ENCODE peak calls at places on chromosomes 13 and 19, in seven cellular contexts. T is HT1080, A is esophagus squamous epithelium, F is HFFc6, I is T-helper 9 cell, P is NCI-H1092, E is ovary. D is an unnamed sample.

GRCh38 chr13:61410669-61411297 is 4.9 kb downstream of the PCDH20 start:
- DNase-seq in P (peak), I (no peak), E (no peak), T (peak), F (no peak), A (no peak), D (peak)

GRCh38 chr13:112592647-112593046 is 4.7 kb upstream of the TUBGCP3 start:
- DNase-seq in T (no peak), P (no peak), A (no peak), E (no peak), F (no peak), I (no peak), D (no peak)

GRCh38 chr13:36363464-36363863 is 17.3 kb upstream of the SPART start:
- DNase-seq in A (no peak), F (no peak), E (no peak), I (no peak), T (no peak), P (no peak), D (no peak)

GRCh38 chr13:71618154-71618553 is 248.8 kb downstream of the DACH1 start:
- DNase-seq in I (no peak), T (no peak), F (no peak), E (no peak), P (no peak), A (no peak), D (peak)

GRCh38 chr19:44512326-44513298 is 12.3 kb upstream of the ZNF180 start:
- DNase-seq in A (no peak), P (peak), T (peak), I (no peak), F (peak), E (no peak), D (peak)

GRCh38 chr19:1064661-1065605 is 2.0 kb upstream of the ARHGAP45 start:
- DNase-seq in T (no peak), P (no peak), A (no peak), F (no peak), E (peak), I (peak), D (peak)

GRCh38 chr13:112982281-112983041 is 13.4 kb downstream of the MCF2L start:
- DNase-seq in E (no peak), A (no peak), P (no peak), T (no peak), I (no peak), F (no peak), D (no peak)

GRCh38 chr13:73772449-73773186 is 361.6 kb downstream of the KLF12 start:
- DNase-seq in T (no peak), A (no peak), P (no peak), I (no peak), F (no peak), E (no peak), D (no peak)

GRCh38 chr19:5313307-5313706 is 27.3 kb downstream of the PTPRS start:
- DNase-seq in P (peak), F (no peak), E (peak), A (no peak), I (no peak), T (no peak), D (no peak)

GRCh38 chr13:34310539-34310938 is 492.6 kb downstream of the RFC3 start:
- DNase-seq in T (no peak), I (no peak), F (no peak), P (no peak), E (no peak), A (no peak), D (no peak)

GRCh38 chr13:113860579-113861432 is 3.1 kb downstream of the GAS6 start:
- DNase-seq in E (peak), T (no peak), F (no peak), P (no peak), I (no peak), A (no peak), D (no peak)

GRCh38 chr13:49210114-49210513 is 10.0 kb upstream of the MLNR start:
- DNase-seq in A (no peak), P (no peak), I (no peak), F (no peak), T (no peak), E (no peak), D (no peak)

D was measured in ELR.